ENCODE peak calls at places on chromosomes 4 and X, in six cellular contexts. H is mesothelial cell of epicardium, X is progenitor cell of endocrine pancreas, W is left lung, B is neural progenitor cell, A is keratinocyte. Y is an unnamed sample.
A peak's percentile ranks its signal among the peaks of the same experiment; 100 is the strongest.

GRCh38 chr4:77174426-77174825 is 17.4 kb downstream of the CCNG2 start:
- DNase-seq in W (no peak), A (no peak), B (no peak), H (no peak), X (no peak), Y (no peak)

GRCh38 chr4:173333658-173334084 is 487 bp downstream of the HMGB2 start:
- DNase-seq in H (peak; percentile 67), A (no peak), W (peak; percentile 71), B (peak; percentile 76), X (peak; percentile 38), Y (peak; percentile 70)

GRCh38 chrX:21717802-21718201 is 40.1 kb downstream of the SMPX start:
- DNase-seq in H (no peak), B (no peak), W (no peak), A (no peak), X (no peak), Y (no peak)

GRCh38 chr4:8848507-8849265 is 23.0 kb downstream of the HMX1 start:
- DNase-seq in A (no peak), X (no peak), H (no peak), W (peak; percentile 19), B (no peak), Y (peak; percentile 63)

GRCh38 chr4:122652379-122652778 is 31.5 kb upstream of the IL21 start:
- DNase-seq in W (no peak), B (peak; percentile 13), X (no peak), H (no peak), A (peak; percentile 36), Y (no peak)

GRCh38 chr4:158074851-158075250 is 98.0 kb downstream of the GASK1B start:
- DNase-seq in H (no peak), A (no peak), X (no peak), W (no peak), B (no peak), Y (no peak)

GRCh38 chr4:106766519-106766918 is 269.6 kb downstream of the DKK2 start:
- DNase-seq in A (no peak), W (no peak), X (no peak), H (no peak), B (no peak), Y (no peak)

GRCh38 chr4:113303315-113303714 is 253.9 kb downstream of the ANK2 start:
- DNase-seq in H (no peak), X (no peak), W (no peak), B (no peak), A (no peak), Y (no peak)

GRCh38 chr4:153560918-153561317 is 94.8 kb downstream of the TMEM131L start:
- DNase-seq in B (no peak), A (no peak), H (no peak), W (no peak), X (no peak), Y (no peak)

GRCh38 chr4:159946983-159947645 is 844.2 kb downstream of the RAPGEF2 start:
- DNase-seq in A (peak; percentile 28), X (no peak), W (no peak), B (peak; percentile 75), H (no peak), Y (no peak)

GRCh38 chrX:134685662-134686061 is 27.4 kb upstream of the PLAC1 start:
- DNase-seq in X (no peak), A (no peak), H (no peak), B (no peak), W (no peak), Y (no peak)

GRCh38 chr4:107153228-107153627 is 117.1 kb upstream of the DKK2 start:
- DNase-seq in W (no peak), A (no peak), X (no peak), B (peak; percentile 67), H (no peak), Y (no peak)

GRCh38 chr4:21304061-21304541 is 603.8 kb downstream of the PACRGL start:
- DNase-seq in A (no peak), H (peak; percentile 38), X (peak; percentile 32), B (peak; percentile 77), W (no peak), Y (no peak)

GRCh38 chr4:73912191-73912590 is 43.0 kb downstream of the CXCL1 start:
- DNase-seq in X (no peak), W (no peak), A (no peak), H (no peak), B (no peak), Y (no peak)

GRCh38 chr4:76896731-76897521 is 1.0 kb downstream of the SOWAHB start:
- DNase-seq in W (peak; percentile 42), H (peak; percentile 66), X (peak; percentile 40), A (no peak), B (peak; percentile 80), Y (no peak)

GRCh38 chr4:141132689-141133145 is 552 bp downstream of the RNF150 start:
- DNase-seq in W (no peak), H (peak; percentile 70), X (peak; percentile 44), A (no peak), B (peak; percentile 75), Y (peak; percentile 72)

GRCh38 chrX:84715315-84715714 is 213.1 kb upstream of the HDX start:
- DNase-seq in W (no peak), X (no peak), B (no peak), A (no peak), H (no peak), Y (no peak)

GRCh38 chrX:155434906-155435743 is 23.3 kb downstream of the F8A3 start:
- DNase-seq in X (no peak), A (no peak), W (no peak), B (no peak), H (no peak), Y (no peak)

GRCh38 chrX:16573781-16574180 is 76.2 kb upstream of the S100G start:
- DNase-seq in X (no peak), W (no peak), A (no peak), B (no peak), H (no peak), Y (no peak)

GRCh38 chr4:166301266-166301665 is 428.2 kb downstream of the TLL1 start:
- DNase-seq in B (no peak), W (no peak), H (no peak), A (no peak), X (no peak), Y (no peak)

GRCh38 chr4:156575430-156576073 is 396.0 kb downstream of the PDGFC start:
- DNase-seq in B (peak; percentile 23), W (no peak), A (no peak), X (no peak), H (no peak), Y (no peak)
- TF ChIP-seq CTCF in B (peak; percentile 38), W (no peak), A (peak; percentile 29), X (no peak), H (no peak), Y (no peak)

GRCh38 chr4:168832746-168833575 is 177.1 kb downstream of the CBR4 start:
- DNase-seq in W (no peak), B (peak; percentile 79), A (no peak), X (peak; percentile 44), H (peak; percentile 62), Y (peak; percentile 73)
- TF ChIP-seq CTCF in W (no peak), B (peak; percentile 67), A (no peak), X (peak; percentile 41), H (no peak), Y (peak; percentile 44)

GRCh38 chr4:161419822-161420221 is 744.0 kb downstream of the FSTL5 start:
- DNase-seq in W (no peak), H (no peak), A (no peak), B (peak; percentile 34), X (no peak), Y (no peak)
- TF ChIP-seq CTCF in W (no peak), H (no peak), A (no peak), B (peak; percentile 29), X (peak; percentile 17), Y (peak; percentile 46)

DNA sequence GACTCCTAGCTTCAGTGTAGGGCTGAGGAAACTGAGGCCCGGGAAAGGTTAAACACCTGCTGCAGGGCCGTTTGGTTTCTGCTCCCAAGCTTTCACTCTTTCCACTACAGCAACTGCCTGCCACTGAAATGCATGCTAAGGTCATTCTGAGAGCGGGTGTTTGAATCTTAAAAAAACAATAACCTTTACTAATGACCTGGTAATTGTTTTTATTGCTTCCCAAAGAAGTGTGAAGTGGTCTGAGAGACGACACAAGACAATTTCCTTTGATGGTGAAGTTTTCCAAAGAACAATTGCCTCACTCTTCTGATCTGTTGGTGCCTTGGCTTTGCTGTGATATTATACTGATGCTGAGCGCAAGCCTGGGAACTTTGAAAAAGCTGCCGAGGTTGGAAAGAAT is 68.0 kb upstream of the SOD3 start:
- DNase-seq in W (no peak), B (no peak), X (no peak), A (no peak), H (no peak), Y (no peak)
- TF ChIP-seq CTCF in W (no peak), B (no peak), X (no peak), A (no peak), H (no peak), Y (no peak)

GRCh38 chr4:55183926-55184599 is 58.7 kb upstream of the KDR start:
- DNase-seq in X (no peak), W (no peak), H (no peak), B (no peak), A (peak; percentile 90), Y (no peak)

GRCh38 chr4:55181606-55182005 is 56.2 kb upstream of the KDR start:
- DNase-seq in H (no peak), X (no peak), W (no peak), B (no peak), A (no peak), Y (no peak)

GRCh38 chr4:55184600-55185523 is 59.5 kb upstream of the KDR start:
- DNase-seq in B (no peak), X (no peak), A (peak; percentile 52), H (no peak), W (no peak), Y (no peak)

GRCh38 chr4:55186700-55187099 is 61.3 kb upstream of the KDR start:
- DNase-seq in A (no peak), B (peak; percentile 66), H (no peak), W (no peak), X (no peak), Y (no peak)

GRCh38 chr4:55186123-55186522 is 60.7 kb upstream of the KDR start:
- DNase-seq in H (no peak), A (no peak), X (no peak), B (no peak), W (no peak), Y (no peak)
- TF ChIP-seq CTCF in H (peak; percentile 12), A (no peak), X (peak; percentile 36), B (peak; percentile 26), W (no peak), Y (peak; percentile 62)